ENCODE peak calls at places on chromosomes 11 and 22, in four cellular contexts. D, R, I and L are unnamed samples.

GRCh38 chr11:103696130-103696529 is 340.3 kb upstream of the DDI1 start:
- DNase-seq in I (no peak), R (no peak), D (no peak), L (no peak)

GRCh38 chr11:46075168-46075567 is 46.1 kb downstream of the PHF21A start:
- DNase-seq in I (no peak), D (no peak), R (no peak), L (no peak)

GRCh38 chr11:1493650-1494244 is 7.2 kb upstream of the MOB2 start:
- DNase-seq in I (no peak), R (no peak), D (no peak), L (no peak)

GRCh38 chr11:70233511-70233919 is 30.4 kb downstream of the FADD start:
- DNase-seq in I (no peak), D (no peak), R (no peak), L (no peak)

GRCh38 chr11:108494182-108494581 is 4.0 kb downstream of the POGLUT3 start:
- DNase-seq in D (no peak), R (no peak), I (no peak), L (no peak)

GRCh38 chr11:120413480-120413879 is 77.3 kb downstream of the ARHGEF12 start:
- DNase-seq in I (no peak), R (no peak), D (no peak), L (no peak)

GRCh38 chr11:93567406-93567819 is 24.2 kb upstream of the SMCO4 start:
- DNase-seq in I (no peak), D (no peak), R (peak; percentile 50), L (no peak)

GRCh38 chr11:68053981-68054812 is 15.4 kb downstream of the TCIRG1 start:
- DNase-seq in R (no peak), I (no peak), D (no peak), L (no peak)

GRCh38 chr11:9765320-9766101 is 101.6 kb downstream of the SWAP70 start:
- DNase-seq in I (peak; percentile 42), R (no peak), D (no peak), L (no peak)

GRCh38 chr11:68446046-68446725 is 14.4 kb upstream of the PPP6R3 start:
- DNase-seq in I (no peak), D (no peak), R (no peak), L (no peak)

GRCh38 chr22:26921726-26922125 is 264.3 kb downstream of the MIAT start:
- DNase-seq in R (no peak), D (no peak), I (no peak), L (no peak)

GRCh38 chr11:129374081-129374992 is 1.3 kb upstream of the BARX2 start:
- DNase-seq in D (no peak), R (peak; percentile 45), I (no peak), L (no peak)

GRCh38 chr11:134742228-134742612 is 330.2 kb upstream of the B3GAT1 start:
- DNase-seq in I (no peak), R (no peak), D (no peak), L (no peak)

GRCh38 chr11:32792948-32793475 is 1.4 kb downstream of the CCDC73 start:
- DNase-seq in D (peak; percentile 22), R (peak; percentile 67), I (peak; percentile 37), L (no peak)

GRCh38 chr11:32794439-32794838 is at the start of gene CCDC73:
- DNase-seq in D (no peak), I (no peak), R (no peak), L (no peak)

GRCh38 chr11:32796425-32796824 is 2.0 kb upstream of the CCDC73 start:
- DNase-seq in I (no peak), R (no peak), D (no peak), L (no peak)

GRCh38 chr11:32790916-32791315 is 3.5 kb downstream of the CCDC73 start:
- DNase-seq in I (no peak), R (no peak), D (no peak), L (no peak)

GRCh38 chr11:32792111-32792947 is 2.1 kb downstream of the CCDC73 start:
- DNase-seq in D (no peak), I (no peak), R (no peak), L (no peak)
- H3K4me3 ChIP-seq in D (peak overlapping the region; percentile 8), I (peak overlapping the region; percentile 4), R (no peak overlapping the region), L (no peak overlapping the region)

GRCh38 chr11:118916842-118917388 is 8.8 kb downstream of the BCL9L start:
- DNase-seq in R (no peak), I (no peak), D (no peak), L (no peak)
- H3K4me3 ChIP-seq in R (no peak overlapping the region), I (no peak overlapping the region), D (peak overlapping the region; percentile 9), L (no peak overlapping the region)

GRCh38 chr11:7485136-7485853 is at the start of gene OLFML1:
- DNase-seq in D (no peak), I (peak; percentile 17), R (peak; percentile 19), L (no peak)
- H3K4me3 ChIP-seq in D (peak within 1 kb of the TSS; percentile 40), I (peak within 1 kb of the TSS; percentile 28), R (peak within 1 kb of the TSS; percentile 11), L (peak within 1 kb of the TSS; percentile 26)

GRCh38 chr22:38696606-38697005 is 4.1 kb downstream of the JOSD1 start:
- DNase-seq in D (no peak), I (no peak), R (no peak), L (no peak)
- H3K4me3 ChIP-seq in D (peak overlapping the region; percentile 68), I (no peak overlapping the region), R (no peak overlapping the region), L (no peak overlapping the region)

GRCh38 chr11:115579181-115579825 is 75.1 kb upstream of the CADM1 start:
- DNase-seq in D (no peak), R (no peak), I (no peak), L (no peak)
- H3K4me3 ChIP-seq in D (no peak overlapping the region), R (no peak overlapping the region), I (no peak overlapping the region), L (no peak overlapping the region)

DNA sequence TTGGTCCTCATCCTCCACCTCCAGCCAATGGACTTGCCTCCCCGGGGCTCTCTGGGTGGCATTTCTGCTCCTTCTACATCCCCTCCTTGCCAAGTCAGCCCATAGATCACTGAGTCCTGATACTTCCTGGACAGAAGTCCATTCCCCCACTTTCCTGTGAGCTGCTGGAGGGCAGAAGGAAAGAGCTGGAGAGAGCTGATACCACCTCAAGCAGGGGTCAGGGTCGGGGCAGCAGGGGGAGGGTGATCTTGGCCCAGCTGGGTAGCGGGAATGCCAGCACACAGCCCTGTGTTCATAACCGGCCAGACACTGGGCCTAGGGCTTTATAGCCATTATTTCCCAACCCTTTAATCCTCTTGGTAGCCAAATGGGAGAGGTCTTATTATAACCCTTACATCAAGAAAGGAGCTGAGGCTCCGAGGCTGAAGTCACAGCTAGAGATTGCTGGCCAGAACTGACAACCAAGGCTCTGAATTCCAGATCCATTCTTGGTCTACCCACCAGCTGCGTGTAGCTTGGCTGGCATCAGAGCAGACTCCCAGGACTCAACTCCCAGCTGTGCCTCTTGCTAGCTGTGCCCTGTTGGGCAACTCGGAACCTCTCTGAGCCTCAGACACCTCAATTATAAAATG is 39.9 kb downstream of the CD6 start:
- DNase-seq in D (no peak), I (no peak), R (no peak), L (no peak)
- H3K4me3 ChIP-seq in D (no peak overlapping the region), I (no peak overlapping the region), R (no peak overlapping the region), L (no peak overlapping the region)

DNA sequence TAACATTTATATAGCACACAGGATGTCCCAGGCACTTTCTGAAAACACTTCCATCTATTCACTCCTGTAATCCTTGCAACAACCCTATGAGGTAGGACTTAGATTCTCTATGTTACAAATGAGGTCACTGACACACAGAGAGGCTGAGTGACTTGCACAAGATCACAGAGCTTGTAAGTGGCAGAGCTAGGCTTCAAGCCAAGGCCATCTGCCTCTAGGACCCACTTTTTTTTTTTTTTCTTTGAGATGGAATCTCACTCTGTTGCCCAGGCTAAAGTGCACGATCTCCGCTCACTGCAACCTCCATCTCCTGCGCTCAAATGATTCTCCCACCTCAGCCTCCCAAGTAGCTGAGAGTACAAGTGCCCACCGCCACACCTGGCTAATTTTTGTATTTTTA is 18.4 kb upstream of the MYH9 start:
- DNase-seq in D (no peak), R (no peak), I (no peak), L (no peak)
- H3K4me3 ChIP-seq in D (no peak overlapping the region), R (no peak overlapping the region), I (no peak overlapping the region), L (no peak overlapping the region)